ENCODE peak calls at places on chromosome 20, in seven cellular contexts. H is activated CD8-positive, alpha-beta memory T cell treated with anti-CD3 and anti-CD28 coated beads for 1 hour; A is Right ventricle myocardium superior; G is NCI-H774; O is fibroblast of mammary gland; B is T-helper 1 cell; Q is spleen. K is an unnamed sample.
A peak's percentile ranks its signal among the peaks of the same experiment; 100 is the strongest.

GRCh38 chr20:50663095-50663821 is 28.1 kb downstream of the RIPOR3 start:
- DNase-seq in H (no peak), A (no peak), G (no peak), O (no peak), B (no peak), Q (no peak), K (peak; percentile 84)

GRCh38 chr20:50561379-50562078 is 51.3 kb downstream of the PTPN1 start:
- DNase-seq in H (no peak), A (no peak), G (no peak), O (peak; percentile 97), B (no peak), Q (no peak), K (peak; percentile 89)

GRCh38 chr20:19483309-19483708 is 270.9 kb downstream of the SLC24A3 start:
- DNase-seq in H (no peak), A (no peak), G (no peak), O (no peak), B (no peak), Q (no peak), K (no peak)

GRCh38 chr20:43925215-43925614 is 10.6 kb downstream of the TOX2 start:
- DNase-seq in H (peak; percentile 17), A (no peak), G (no peak), O (no peak), B (no peak), Q (no peak), K (no peak)

GRCh38 chr20:23078994-23079364 is 7.1 kb downstream of the CD93 start:
- DNase-seq in H (no peak), A (no peak), G (peak; percentile 65), O (no peak), B (no peak), Q (no peak), K (no peak)

GRCh38 chr20:12030470-12030869 is 112.8 kb downstream of the BTBD3 start:
- DNase-seq in H (no peak), A (no peak), G (peak; percentile 80), O (no peak), B (no peak), Q (no peak), K (no peak)

GRCh38 chr20:56769971-56770570 is 141.0 kb downstream of the TFAP2C start:
- DNase-seq in H (no peak), A (no peak), G (no peak), O (peak; percentile 44), B (no peak), Q (no peak), K (no peak)

GRCh38 chr20:53208110-53208908 is 236.2 kb downstream of the TSHZ2 start:
- DNase-seq in H (no peak), A (no peak), G (no peak), O (no peak), B (no peak), Q (no peak), K (no peak)

GRCh38 chr20:59583428-59584277 is 20.7 kb upstream of the PHACTR3 start:
- DNase-seq in H (no peak), A (peak; percentile 85), G (no peak), O (peak; percentile 15), B (no peak), Q (peak; percentile 75), K (peak; percentile 47)

GRCh38 chr20:50577175-50578018 is 67.2 kb downstream of the PTPN1 start:
- DNase-seq in H (no peak), A (peak; percentile 85), G (no peak), O (no peak), B (no peak), Q (peak; percentile 73), K (no peak)

K was measured in MCF 10A.